ENCODE peak calls at places on chromosomes 3 and 15, in six cellular contexts. N is thoracic aorta, A is heart right ventricle, Y is PC-3, D is psoas muscle, H is DND-41. V is an unnamed sample.

GRCh38 chr3:58463942-58464271 is 28.0 kb upstream of the KCTD6 start:
- ATAC-seq in N (no peak), A (no peak), Y (no peak), D (no peak), H (no peak), V (no peak)

GRCh38 chr3:14780927-14781507 is 37.7 kb upstream of the FGD5 start:
- ATAC-seq in N (no peak), A (peak; percentile 65), Y (peak; percentile 99), D (no peak), H (no peak), V (peak; percentile 63)

GRCh38 chr3:149657796-149658443 is at the start of gene WWTR1:
- ATAC-seq in N (peak; percentile 70), A (peak; percentile 92), Y (peak; percentile 68), D (peak; percentile 86), H (no peak), V (peak; percentile 87)

GRCh38 chr15:101049856-101050646 is 130.9 kb downstream of the LRRK1 start:
- ATAC-seq in N (no peak), A (no peak), Y (no peak), D (no peak), H (no peak), V (peak; percentile 60)

GRCh38 chr15:44087578-44088190 is 107.4 kb downstream of the FRMD5 start:
- ATAC-seq in N (peak; percentile 34), A (no peak), Y (peak; percentile 93), D (no peak), H (no peak), V (no peak)

GRCh38 chr15:23823508-23823907 is 136.4 kb upstream of the NDN start:
- ATAC-seq in N (no peak), A (no peak), Y (no peak), D (no peak), H (peak; percentile 33), V (no peak)

GRCh38 chr3:178320481-178321352 is 215.5 kb upstream of the KCNMB2 start:
- ATAC-seq in N (peak; percentile 79), A (peak; percentile 91), Y (peak; percentile 37), D (peak; percentile 100), H (no peak), V (peak; percentile 73)

GRCh38 chr3:120682095-120682681 is at the start of gene HGD:
- ATAC-seq in N (no peak), A (no peak), Y (peak; percentile 44), D (no peak), H (no peak), V (no peak)

GRCh38 chr3:195260286-195260905 is 10.6 kb downstream of the XXYLT1 start:
- ATAC-seq in N (peak; percentile 5), A (peak; percentile 9), Y (peak; percentile 54), D (peak; percentile 4), H (peak; percentile 25), V (peak; percentile 9)

GRCh38 chr15:49916998-49917397 is 202.0 kb downstream of the ATP8B4 start:
- ATAC-seq in N (no peak), A (no peak), Y (no peak), D (no peak), H (no peak), V (no peak)

GRCh38 chr3:123778991-123779622 is 105.0 kb downstream of the MYLK start:
- ATAC-seq in N (peak; percentile 57), A (no peak), Y (no peak), D (peak; percentile 55), H (no peak), V (peak; percentile 86)

GRCh38 chr15:36950371-36950770 is 150.0 kb downstream of the MEIS2 start:
- ATAC-seq in N (no peak), A (no peak), Y (no peak), D (no peak), H (no peak), V (no peak)

GRCh38 chr3:107826727-107827126 is 264.1 kb downstream of the CD47 start:
- ATAC-seq in N (no peak), A (no peak), Y (no peak), D (no peak), H (no peak), V (no peak)

GRCh38 chr3:166637984-166638530 is 742.0 kb downstream of the ZBBX start:
- ATAC-seq in N (no peak), A (no peak), Y (no peak), D (no peak), H (no peak), V (no peak)

GRCh38 chr3:143650120-143650519 is 198.1 kb downstream of the SLC9A9 start:
- ATAC-seq in N (no peak), A (no peak), Y (no peak), D (no peak), H (no peak), V (no peak)

GRCh38 chr3:26960382-26960781 is 337.8 kb downstream of the LRRC3B start:
- ATAC-seq in N (no peak), A (no peak), Y (no peak), D (no peak), H (no peak), V (no peak)

GRCh38 chr15:52682776-52683175 is 3.6 kb upstream of the ATOSA start:
- ATAC-seq in N (no peak), A (no peak), Y (no peak), D (no peak), H (no peak), V (no peak)

GRCh38 chr3:11498646-11499045 is 145.1 kb downstream of the VGLL4 start:
- ATAC-seq in N (peak; percentile 25), A (peak; percentile 53), Y (peak; percentile 83), D (no peak), H (no peak), V (peak; percentile 62)

DNA sequence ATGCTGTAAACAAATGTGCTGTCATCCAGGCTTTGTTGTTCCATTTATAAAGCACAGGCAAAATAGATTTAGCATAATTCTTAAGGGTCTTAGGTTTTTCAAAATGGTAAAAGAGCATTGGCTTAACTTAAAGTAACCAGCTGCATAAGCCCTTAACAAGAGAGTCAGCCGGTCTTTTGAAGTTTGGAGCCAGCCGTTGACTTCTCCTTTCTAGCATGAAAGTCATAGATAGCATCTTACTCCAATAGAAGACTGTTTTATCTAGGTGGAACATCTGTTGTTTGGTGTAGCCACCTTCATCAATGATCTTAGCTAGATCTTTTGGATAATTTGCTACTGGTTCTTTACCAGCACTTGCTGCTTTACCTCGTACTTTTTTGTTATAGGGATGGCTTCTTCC is 297.5 kb upstream of the DCBLD2 start:
- ATAC-seq in N (no peak), A (no peak), Y (no peak), D (no peak), H (no peak), V (no peak)
- H3K27me3 ChIP-seq in N (no peaks in the 10 kb centered on the region), A (no peaks in the 10 kb centered on the region), Y (no peaks in the 10 kb centered on the region), D (no peaks in the 10 kb centered on the region), H (no peaks in the 10 kb centered on the region), V (no peaks in the 10 kb centered on the region)

GRCh38 chr3:66344391-66344811 is 123.6 kb downstream of the SLC25A26 start:
- ATAC-seq in N (no peak), A (no peak), Y (no peak), D (no peak), H (no peak), V (no peak)

GRCh38 chr3:66350601-66351000 is 129.8 kb downstream of the SLC25A26 start:
- ATAC-seq in N (no peak), A (no peak), Y (no peak), D (no peak), H (no peak), V (no peak)

GRCh38 chr3:66344846-66345578 is 124.2 kb downstream of the SLC25A26 start:
- ATAC-seq in N (no peak), A (no peak), Y (no peak), D (no peak), H (no peak), V (no peak)

GRCh38 chr3:66353039-66353438 is 132.2 kb downstream of the SLC25A26 start:
- ATAC-seq in N (no peak), A (no peak), Y (no peak), D (no peak), H (no peak), V (no peak)

GRCh38 chr3:66348696-66349095 is 127.9 kb downstream of the SLC25A26 start:
- ATAC-seq in N (no peak), A (peak; percentile 66), Y (no peak), D (peak; percentile 90), H (no peak), V (no peak)
- H3K27ac ChIP-seq in N (no peak overlapping the region), A (peak overlapping the region; percentile 35), Y (no peak overlapping the region), D (no peak overlapping the region), H (no peak overlapping the region), V (no peak overlapping the region)

GRCh38 chr15:66704783-66705113 is 2.7 kb downstream of the SMAD6 start:
- ATAC-seq in N (no peak), A (no peak), Y (no peak), D (no peak), H (no peak), V (no peak)

GRCh38 chr15:66707310-66708160 is 5.5 kb downstream of the SMAD6 start:
- ATAC-seq in N (no peak), A (peak; percentile 16), Y (no peak), D (no peak), H (no peak), V (peak; percentile 30)

GRCh38 chr15:66706840-66707239 is 4.8 kb downstream of the SMAD6 start:
- ATAC-seq in N (no peak), A (no peak), Y (no peak), D (no peak), H (no peak), V (no peak)

GRCh38 chr15:66705277-66705927 is 3.4 kb downstream of the SMAD6 start:
- ATAC-seq in N (no peak), A (no peak), Y (no peak), D (no peak), H (no peak), V (no peak)

GRCh38 chr15:66706225-66706732 is 4.2 kb downstream of the SMAD6 start:
- ATAC-seq in N (no peak), A (no peak), Y (no peak), D (no peak), H (no peak), V (no peak)
- TF ChIP-seq CTCF in N (peak; percentile 53), A (peak; percentile 50), Y (peak; percentile 49), D (no peak), H (peak; percentile 48), V (no peak)

GRCh38 chr15:34608517-34608916 is 25.1 kb upstream of the GOLGA8B start:
- ATAC-seq in N (no peak), A (no peak), Y (no peak), D (no peak), H (no peak), V (no peak)

GRCh38 chr15:34607832-34608231 is 24.4 kb upstream of the GOLGA8B start:
- ATAC-seq in N (no peak), A (no peak), Y (no peak), D (no peak), H (no peak), V (no peak)

GRCh38 chr15:34609102-34609501 is 25.7 kb upstream of the GOLGA8B start:
- ATAC-seq in N (no peak), A (no peak), Y (no peak), D (no peak), H (no peak), V (no peak)

GRCh38 chr15:34610388-34610787 is 26.9 kb upstream of the GOLGA8B start:
- ATAC-seq in N (no peak), A (no peak), Y (peak; percentile 94), D (no peak), H (no peak), V (no peak)

DNA sequence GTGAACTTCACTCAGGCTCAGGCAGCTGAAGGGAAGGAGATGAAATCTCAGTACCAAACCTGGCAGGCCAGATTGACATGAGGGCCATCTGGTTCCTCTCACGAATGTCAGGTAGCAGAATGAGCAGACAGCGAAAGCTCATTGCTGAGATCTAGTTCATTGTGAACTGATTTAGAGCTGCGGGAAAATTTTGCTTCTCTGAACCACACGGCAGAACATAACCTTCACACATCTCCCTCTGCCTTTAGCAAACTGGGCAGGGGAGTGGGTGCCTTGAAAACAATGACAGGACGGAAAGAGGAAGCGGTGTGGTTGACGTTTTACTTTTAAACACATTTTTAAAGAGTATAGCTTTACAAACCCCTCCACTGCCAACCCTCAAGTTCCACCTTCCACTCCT is 26.2 kb upstream of the GOLGA8B start:
- ATAC-seq in N (no peak), A (no peak), Y (no peak), D (no peak), H (no peak), V (no peak)
- H3K27me3 ChIP-seq in N (no peaks in the 10 kb centered on the region), A (no peaks in the 10 kb centered on the region), Y (peaks cover 62% of the 10 kb centered on the region), D (no peaks in the 10 kb centered on the region), H (peaks cover 6% of the 10 kb centered on the region), V (peaks cover 9% of the 10 kb centered on the region)